ENCODE peak calls at places on chromosomes 6 and 20, in seven cellular contexts. X, U, Z, H, M, W and C are unnamed samples.

GRCh38 chr20:8223096-8223870 is 91.2 kb downstream of the PLCB1 start:
- DNase-seq in X (no peak), U (peak), Z (no peak), H (no peak), M (no peak), W (no peak), C (no peak)

GRCh38 chr6:142444800-142445405 is 143.1 kb downstream of the ADGRG6 start:
- DNase-seq in X (no peak), U (peak), Z (no peak), H (no peak), M (no peak), W (no peak), C (no peak)

GRCh38 chr6:106087548-106088325 is 1.6 kb downstream of the PRDM1 start:
- DNase-seq in X (no peak), U (peak), Z (peak), H (peak), M (peak), W (no peak), C (no peak)

GRCh38 chr6:17473554-17473953 is 80.2 kb downstream of the CAP2 start:
- DNase-seq in X (no peak), U (no peak), Z (peak), H (no peak), M (no peak), W (no peak), C (no peak)

GRCh38 chr6:4280721-4281120 is 145.3 kb upstream of the ECI2 start:
- DNase-seq in X (no peak), U (peak), Z (no peak), H (no peak), M (no peak), W (no peak), C (peak)

GRCh38 chr6:7214400-7214940 is 98.5 kb downstream of the SSR1 start:
- DNase-seq in X (no peak), U (no peak), Z (no peak), H (no peak), M (no peak), W (peak), C (no peak)

GRCh38 chr6:30124391-30124790 is 11.5 kb upstream of the TRIM31 start:
- DNase-seq in X (no peak), U (no peak), Z (no peak), H (no peak), M (no peak), W (no peak), C (no peak)

GRCh38 chr6:126307859-126308258 is 32.1 kb upstream of the CENPW start:
- DNase-seq in X (no peak), U (peak), Z (peak), H (no peak), M (no peak), W (no peak), C (peak)

GRCh38 chr20:18853216-18853615 is 39.6 kb downstream of the SCP2D1 start:
- DNase-seq in X (no peak), U (no peak), Z (no peak), H (no peak), M (no peak), W (no peak), C (no peak)

GRCh38 chr6:56708810-56709597 is 66.3 kb upstream of the DST start:
- DNase-seq in X (no peak), U (peak), Z (no peak), H (peak), M (peak), W (no peak), C (peak)

GRCh38 chr6:111871725-111872520 is 1.3 kb downstream of the FYN start:
- DNase-seq in X (no peak), U (peak), Z (no peak), H (peak), M (no peak), W (no peak), C (no peak)

GRCh38 chr20:54199721-54200176 is 8.1 kb upstream of the PFDN4 start:
- DNase-seq in X (peak), U (peak), Z (peak), H (peak), M (peak), W (peak), C (peak)

GRCh38 chr6:161956082-161956481 is 682.2 kb upstream of the AGPAT4 start:
- DNase-seq in X (no peak), U (no peak), Z (no peak), H (no peak), M (no peak), W (no peak), C (no peak)

GRCh38 chr6:166456360-166457156 is 73.8 kb upstream of the MPC1 start:
- DNase-seq in X (no peak), U (peak), Z (no peak), H (peak), M (peak), W (no peak), C (no peak)

GRCh38 chr6:24936641-24937317 is 1.0 kb upstream of the RIPOR2 start:
- DNase-seq in X (no peak), U (no peak), Z (no peak), H (no peak), M (peak), W (no peak), C (no peak)

GRCh38 chr6:157955675-157956074 is 26.0 kb upstream of the SYNJ2 start:
- DNase-seq in X (no peak), U (no peak), Z (no peak), H (no peak), M (no peak), W (no peak), C (no peak)

GRCh38 chr6:75546401-75546800 is 52.8 kb upstream of the FILIP1 start:
- DNase-seq in X (no peak), U (peak), Z (no peak), H (no peak), M (peak), W (no peak), C (peak)

GRCh38 chr6:164315376-164315775 is 900.9 kb downstream of the QKI start:
- DNase-seq in X (no peak), U (no peak), Z (no peak), H (no peak), M (no peak), W (no peak), C (no peak)

GRCh38 chr6:77021232-77021631 is 442.1 kb downstream of the HTR1B start:
- DNase-seq in X (no peak), U (no peak), Z (no peak), H (no peak), M (no peak), W (no peak), C (no peak)

GRCh38 chr6:84773431-84774173 is 9.2 kb upstream of the TBX18 start:
- DNase-seq in X (no peak), U (no peak), Z (no peak), H (peak), M (peak), W (no peak), C (no peak)

GRCh38 chr6:40586800-40587201 is 363 bp downstream of the LRFN2 start:
- DNase-seq in X (no peak), U (no peak), Z (no peak), H (no peak), M (no peak), W (no peak), C (no peak)

GRCh38 chr6:118896339-118897136 is 2.6 kb downstream of the ASF1A start:
- DNase-seq in X (no peak), U (peak), Z (no peak), H (peak), M (peak), W (no peak), C (peak)

DNA sequence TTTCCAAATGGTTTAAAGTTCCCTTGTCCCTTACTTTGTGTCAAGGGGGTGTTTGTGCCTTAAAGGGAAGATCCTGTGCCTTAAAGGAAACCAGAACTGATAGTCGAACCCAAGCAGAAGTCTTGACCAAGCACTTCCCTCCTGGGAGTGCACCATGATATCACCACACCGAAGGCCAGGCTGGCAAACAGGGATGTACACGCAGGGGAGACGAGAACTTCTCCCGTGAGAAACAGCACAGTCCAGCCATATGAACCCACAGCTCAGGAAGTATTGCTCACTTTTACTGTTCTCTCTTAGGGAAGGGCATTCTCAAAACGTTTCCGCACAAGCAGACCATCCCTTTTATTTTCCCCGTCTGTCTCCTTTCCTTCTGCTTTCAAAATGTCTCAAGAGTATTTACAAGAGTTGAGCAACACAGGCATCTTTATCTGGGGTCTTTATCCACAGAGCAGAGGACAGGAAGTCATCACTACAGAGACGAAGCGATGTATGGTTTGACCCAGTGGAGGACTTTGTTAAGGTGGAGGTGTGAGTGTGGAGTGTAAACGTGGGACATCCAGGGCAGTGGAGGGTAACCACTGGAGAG is 12.8 kb upstream of the SERPINB1 start:
- DNase-seq in X (no peak), U (no peak), Z (no peak), H (no peak), M (no peak), W (no peak), C (no peak)
- TF ChIP-seq CTCF in X (peak), U (no peak), Z (no peak), H (no peak), M (no peak), W (no peak), C (peak)

GRCh38 chr6:27494987-27495385 is 22.1 kb upstream of the ZNF184 start:
- DNase-seq in X (no peak), U (no peak), Z (no peak), H (no peak), M (no peak), W (no peak), C (no peak)
- H3K27ac ChIP-seq in X (no peak), U (peak), Z (no peak), H (no peak), M (no peak), W (peak), C (no peak)

GRCh38 chr6:82619573-82619972 is 256.0 kb downstream of the TPBG start:
- DNase-seq in X (no peak), U (no peak), Z (no peak), H (no peak), M (no peak), W (no peak), C (no peak)

GRCh38 chr6:82617648-82618047 is 254.0 kb downstream of the TPBG start:
- DNase-seq in X (no peak), U (no peak), Z (no peak), H (no peak), M (no peak), W (no peak), C (no peak)

GRCh38 chr6:82614518-82614917 is 250.9 kb downstream of the TPBG start:
- DNase-seq in X (no peak), U (no peak), Z (no peak), H (no peak), M (no peak), W (no peak), C (no peak)

GRCh38 chr6:82612475-82612874 is 248.9 kb downstream of the TPBG start:
- DNase-seq in X (no peak), U (no peak), Z (peak), H (no peak), M (no peak), W (no peak), C (no peak)

GRCh38 chr6:82616386-82617028 is 252.9 kb downstream of the TPBG start:
- DNase-seq in X (no peak), U (peak), Z (no peak), H (no peak), M (no peak), W (no peak), C (no peak)
- TF ChIP-seq CTCF in X (no peak), U (no peak), Z (no peak), H (peak), M (no peak), W (no peak), C (no peak)

GRCh38 chr20:23132293-23132929 is 46.3 kb upstream of the CD93 start:
- DNase-seq in X (no peak), U (no peak), Z (no peak), H (no peak), M (no peak), W (no peak), C (no peak)

GRCh38 chr20:23130622-23130916 is 44.4 kb upstream of the CD93 start:
- DNase-seq in X (no peak), U (no peak), Z (no peak), H (no peak), M (no peak), W (peak), C (no peak)

GRCh38 chr20:23132930-23133559 is 46.9 kb upstream of the CD93 start:
- DNase-seq in X (no peak), U (no peak), Z (no peak), H (no peak), M (no peak), W (no peak), C (no peak)

GRCh38 chr20:23129891-23130621 is 43.9 kb upstream of the CD93 start:
- DNase-seq in X (no peak), U (no peak), Z (no peak), H (no peak), M (no peak), W (no peak), C (no peak)

DNA sequence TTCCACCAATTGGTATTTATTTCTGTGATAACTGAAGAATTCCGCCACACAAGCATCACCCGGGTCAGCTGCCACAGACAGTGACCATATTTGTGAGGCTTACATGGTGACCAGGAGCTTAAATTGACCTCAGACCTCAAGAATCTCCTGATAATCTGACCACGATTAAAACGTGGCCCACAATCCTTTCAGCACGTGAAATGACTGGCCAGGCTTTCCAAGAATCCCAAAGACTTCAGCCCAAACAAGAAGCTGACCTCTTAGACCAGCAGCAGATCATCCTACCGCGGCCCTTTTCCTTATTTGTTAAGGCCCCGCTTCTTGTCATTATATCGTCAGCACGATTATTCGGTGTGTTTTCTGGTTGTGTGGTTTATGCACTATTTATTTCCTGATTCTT is 45.6 kb upstream of the CD93 start:
- DNase-seq in X (no peak), U (no peak), Z (no peak), H (no peak), M (no peak), W (no peak), C (no peak)
- H3K27ac ChIP-seq in X (no peak), U (no peak), Z (peak), H (no peak), M (no peak), W (peak), C (no peak)

GRCh38 chr6:45421700-45422540 is 44.2 kb upstream of the SUPT3H start:
- DNase-seq in X (peak), U (peak), Z (peak), H (peak), M (peak), W (no peak), C (no peak)
- TF ChIP-seq CTCF in X (no peak), U (peak), Z (peak), H (peak), M (peak), W (no peak), C (peak)

GRCh38 chr6:167589615-167589940 is 237.1 kb upstream of the AFDN start:
- DNase-seq in X (no peak), U (no peak), Z (no peak), H (no peak), M (no peak), W (no peak), C (no peak)
- H3K27ac ChIP-seq in X (no peak), U (no peak), Z (no peak), H (no peak), M (no peak), W (no peak), C (no peak)

GRCh38 chr6:168314948-168315347 is 4.6 kb downstream of the DACT2 start:
- DNase-seq in X (no peak), U (no peak), Z (no peak), H (no peak), M (no peak), W (no peak), C (peak)
- TF ChIP-seq CTCF in X (no peak), U (no peak), Z (no peak), H (peak), M (no peak), W (no peak), C (peak)

DNA sequence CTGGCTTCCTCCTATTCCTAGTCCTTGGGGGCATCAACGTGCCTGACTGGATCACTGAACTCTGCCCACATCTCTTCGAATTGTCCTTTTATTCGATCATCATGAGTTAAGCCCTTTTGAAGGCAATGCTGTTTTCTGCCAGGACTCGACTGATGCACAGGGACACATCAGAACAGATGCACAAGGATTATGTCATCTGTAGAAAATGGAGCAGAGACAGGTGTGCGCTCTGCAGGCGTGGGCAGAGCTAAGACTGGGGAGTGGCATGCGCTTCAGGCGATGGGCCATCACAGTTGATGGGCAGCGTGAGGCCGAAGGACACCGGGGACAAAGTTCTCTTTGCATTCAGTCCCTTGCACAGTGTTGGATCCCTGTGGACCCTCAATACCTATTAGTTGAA is 13.1 kb downstream of the GABRR1 start:
- DNase-seq in X (no peak), U (no peak), Z (peak), H (no peak), M (no peak), W (peak), C (no peak)
- H3K27ac ChIP-seq in X (no peak), U (no peak), Z (no peak), H (no peak), M (no peak), W (no peak), C (no peak)

GRCh38 chr6:139117734-139118133 is 17.1 kb upstream of the HECA start:
- DNase-seq in X (no peak), U (no peak), Z (no peak), H (no peak), M (no peak), W (no peak), C (no peak)
- TF ChIP-seq CTCF in X (no peak), U (peak), Z (no peak), H (no peak), M (no peak), W (no peak), C (no peak)

GRCh38 chr6:28927856-28928255 is 4.1 kb upstream of the TRIM27 start:
- DNase-seq in X (no peak), U (no peak), Z (no peak), H (no peak), M (no peak), W (no peak), C (no peak)

GRCh38 chr6:28933069-28933468 is 9.3 kb upstream of the TRIM27 start:
- DNase-seq in X (no peak), U (no peak), Z (no peak), H (no peak), M (no peak), W (no peak), C (no peak)

DNA sequence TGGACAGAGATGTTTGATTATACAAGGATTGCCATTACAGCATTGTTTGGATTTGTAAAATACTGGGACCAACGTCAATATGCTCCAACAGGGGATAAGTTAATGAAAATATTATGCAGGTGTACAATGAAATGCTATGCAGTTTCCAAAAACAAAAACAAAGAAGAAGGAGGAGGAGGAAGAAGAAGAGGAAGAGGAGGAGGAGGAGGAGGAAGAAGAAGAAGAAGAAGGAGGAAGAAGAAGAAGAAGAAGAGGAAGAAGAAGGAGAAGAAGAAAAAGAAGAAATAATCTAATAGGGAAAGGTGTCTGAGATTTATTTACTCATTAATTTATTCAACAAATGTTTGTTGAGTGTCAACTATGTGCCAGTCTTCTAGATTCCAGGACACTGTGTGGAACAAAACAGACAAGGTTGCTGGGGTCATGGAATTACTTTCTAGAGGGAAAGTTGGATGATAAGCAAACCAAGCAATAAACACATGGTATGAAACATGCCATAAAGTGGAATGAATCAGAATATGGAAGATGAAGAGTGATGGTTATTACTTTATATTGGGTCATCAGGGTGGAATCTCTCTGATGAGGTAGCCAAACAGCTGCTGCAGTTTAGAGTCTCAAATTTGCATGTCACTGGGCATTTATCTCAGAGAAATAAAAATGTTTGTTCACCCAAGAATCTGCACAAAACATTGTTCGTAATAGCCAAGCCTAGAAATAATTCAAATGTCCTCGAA is 6.3 kb upstream of the TRIM27 start:
- DNase-seq in X (no peak), U (no peak), Z (no peak), H (no peak), M (no peak), W (no peak), C (no peak)
- H3K27ac ChIP-seq in X (no peak), U (no peak), Z (no peak), H (no peak), M (no peak), W (no peak), C (no peak)